ENCODE peak calls at places on chromosomes 7 and 10, in seven cellular contexts. S, P, Q, U, I, A and B are unnamed samples.

GRCh38 chr10:42869977-42870350 is 87.4 kb downstream of the BMS1 start:
- DNase-seq in S (no peak), P (no peak), Q (no peak), U (no peak), I (no peak), A (no peak), B (no peak)

GRCh38 chr7:143223784-143224183 is 1.9 kb downstream of the TAS2R40 start:
- DNase-seq in S (no peak), P (peak), Q (no peak), U (no peak), I (no peak), A (no peak), B (peak)

GRCh38 chr10:77185696-77186095 is 451.9 kb downstream of the KCNMA1 start:
- DNase-seq in S (no peak), P (no peak), Q (no peak), U (no peak), I (no peak), A (no peak), B (no peak)

GRCh38 chr7:94350729-94351128 is 44.0 kb upstream of the COL1A2 start:
- DNase-seq in S (no peak), P (no peak), Q (no peak), U (no peak), I (no peak), A (no peak), B (no peak)

GRCh38 chr10:78331391-78331922 is 297.8 kb downstream of the RPS24 start:
- DNase-seq in S (no peak), P (no peak), Q (no peak), U (no peak), I (no peak), A (no peak), B (no peak)

GRCh38 chr7:150973571-150974451 is 4.3 kb downstream of the KCNH2 start:
- DNase-seq in S (no peak), P (peak), Q (no peak), U (no peak), I (no peak), A (no peak), B (no peak)

GRCh38 chr7:66739953-66740301 is 606 bp upstream of the RABGEF1 start:
- DNase-seq in S (no peak), P (no peak), Q (no peak), U (no peak), I (no peak), A (no peak), B (no peak)

GRCh38 chr7:22983257-22983855 is 30.6 kb downstream of the HYCC1 start:
- DNase-seq in S (no peak), P (no peak), Q (no peak), U (no peak), I (no peak), A (no peak), B (no peak)

GRCh38 chr10:23525406-23525805 is 86.5 kb downstream of the OTUD1 start:
- DNase-seq in S (no peak), P (peak), Q (no peak), U (no peak), I (no peak), A (no peak), B (no peak)

GRCh38 chr10:110420401-110421193 is 77.1 kb upstream of the DUSP5 start:
- DNase-seq in S (no peak), P (peak), Q (no peak), U (no peak), I (no peak), A (no peak), B (peak)

GRCh38 chr10:74745449-74745848 is 81.0 kb upstream of the KAT6B start:
- DNase-seq in S (no peak), P (no peak), Q (no peak), U (no peak), I (no peak), A (no peak), B (no peak)

GRCh38 chr7:108324053-108325038 is 131.9 kb downstream of the NRCAM start:
- DNase-seq in S (no peak), P (no peak), Q (no peak), U (no peak), I (no peak), A (no peak), B (no peak)

GRCh38 chr7:107538001-107538400 is 25.7 kb downstream of the COG5 start:
- DNase-seq in S (no peak), P (peak), Q (no peak), U (no peak), I (no peak), A (no peak), B (no peak)

GRCh38 chr10:31399631-31400030 is 80.6 kb downstream of the ZEB1 start:
- DNase-seq in S (no peak), P (peak), Q (peak), U (no peak), I (no peak), A (no peak), B (no peak)

GRCh38 chr10:75353183-75353582 is 48.4 kb downstream of the ZNF503 start:
- DNase-seq in S (no peak), P (no peak), Q (no peak), U (no peak), I (no peak), A (no peak), B (no peak)

GRCh38 chr7:132395375-132395774 is 180.9 kb downstream of the PLXNA4 start:
- DNase-seq in S (no peak), P (no peak), Q (no peak), U (no peak), I (no peak), A (no peak), B (no peak)

GRCh38 chr7:44275146-44275545 is 50.2 kb downstream of the CAMK2B start:
- DNase-seq in S (no peak), P (no peak), Q (no peak), U (no peak), I (no peak), A (no peak), B (no peak)

GRCh38 chr7:36395171-36395894 is 5.7 kb downstream of the ANLN start:
- DNase-seq in S (no peak), P (no peak), Q (no peak), U (no peak), I (no peak), A (no peak), B (no peak)

GRCh38 chr7:106217089-106217542 is 67.7 kb downstream of the NAMPT start:
- DNase-seq in S (no peak), P (peak), Q (no peak), U (no peak), I (no peak), A (no peak), B (no peak)

GRCh38 chr10:62057359-62057758 is 155.9 kb downstream of the ARID5B start:
- DNase-seq in S (no peak), P (no peak), Q (no peak), U (no peak), I (no peak), A (no peak), B (no peak)

GRCh38 chr10:93968452-93969044 is 25.2 kb upstream of the PLCE1 start:
- DNase-seq in S (no peak), P (no peak), Q (no peak), U (no peak), I (no peak), A (no peak), B (no peak)

GRCh38 chr10:72096115-72097000 is 8.0 kb upstream of the SPOCK2 start:
- DNase-seq in S (no peak), P (no peak), Q (no peak), U (no peak), I (no peak), A (no peak), B (no peak)